ENCODE peak calls at places on chromosomes 7 and 10, in nine cellular contexts. U, A, I, P, O, X, H, N and M are unnamed samples.
A peak's percentile ranks its signal among the peaks of the same experiment; 100 is the strongest.

GRCh38 chr7:103628742-103629141 is 182.7 kb upstream of the SLC26A5 start:
- DNase-seq in A (no peak), P (no peak), X (no peak), O (no peak), U (no peak), I (no peak), H (no peak), N (no peak), M (no peak)

GRCh38 chr7:114934758-114935157 is 12.9 kb downstream of the MDFIC start:
- DNase-seq in U (no peak), A (no peak), H (no peak), N (peak; percentile 79), P (no peak), X (no peak), O (no peak), I (no peak), M (no peak)

GRCh38 chr10:128263891-128264688 is 137.9 kb upstream of the MKI67 start:
- DNase-seq in N (peak; percentile 38), I (peak; percentile 68), O (peak; percentile 82), H (peak; percentile 80), U (no peak), A (peak; percentile 53), X (peak; percentile 90), P (peak; percentile 26), M (peak; percentile 36)

GRCh38 chr10:73857446-73857845 is 16.9 kb downstream of the CAMK2G start:
- DNase-seq in O (no peak), P (no peak), N (no peak), X (no peak), I (no peak), H (no peak), A (no peak), U (no peak), M (no peak)

GRCh38 chr7:158272091-158272490 is 315.5 kb downstream of the PTPRN2 start:
- DNase-seq in I (no peak), H (no peak), U (no peak), O (no peak), X (no peak), A (no peak), N (no peak), P (no peak), M (peak; percentile 5)

GRCh38 chr7:41030673-41031072 is 672.2 kb downstream of the INHBA start:
- DNase-seq in U (no peak), O (no peak), A (peak; percentile 47), I (no peak), N (no peak), P (no peak), X (no peak), H (no peak), M (no peak)

GRCh38 chr7:47669178-47669878 is 87.4 kb upstream of the TNS3 start:
- DNase-seq in I (peak; percentile 63), O (peak; percentile 77), A (peak; percentile 93), U (peak; percentile 92), H (no peak), N (peak; percentile 96), P (peak; percentile 88), X (no peak), M (no peak)

GRCh38 chr7:95469187-95469586 is 16.6 kb upstream of the ASB4 start:
- DNase-seq in O (no peak), A (peak; percentile 21), I (no peak), N (no peak), X (no peak), U (no peak), P (no peak), H (no peak), M (no peak)

GRCh38 chr7:105532709-105533460 is 884 bp downstream of the RINT1 start:
- DNase-seq in P (no peak), H (no peak), I (no peak), X (no peak), U (no peak), A (no peak), O (no peak), N (no peak), M (no peak)

GRCh38 chr10:69868821-69869220 is 67.1 kb downstream of the COL13A1 start:
- DNase-seq in A (no peak), N (no peak), I (no peak), X (no peak), P (no peak), H (no peak), U (no peak), O (no peak), M (no peak)

GRCh38 chr10:14385591-14386201 is 55.0 kb upstream of the FRMD4A start:
- DNase-seq in P (no peak), N (peak; percentile 19), H (no peak), A (no peak), U (no peak), O (no peak), X (no peak), I (no peak), M (no peak)
- TF ChIP-seq CTCF in P (no peak), N (no peak), H (no peak), A (no peak), U (no peak), O (no peak), X (no peak), I (no peak), M (no peak)

DNA sequence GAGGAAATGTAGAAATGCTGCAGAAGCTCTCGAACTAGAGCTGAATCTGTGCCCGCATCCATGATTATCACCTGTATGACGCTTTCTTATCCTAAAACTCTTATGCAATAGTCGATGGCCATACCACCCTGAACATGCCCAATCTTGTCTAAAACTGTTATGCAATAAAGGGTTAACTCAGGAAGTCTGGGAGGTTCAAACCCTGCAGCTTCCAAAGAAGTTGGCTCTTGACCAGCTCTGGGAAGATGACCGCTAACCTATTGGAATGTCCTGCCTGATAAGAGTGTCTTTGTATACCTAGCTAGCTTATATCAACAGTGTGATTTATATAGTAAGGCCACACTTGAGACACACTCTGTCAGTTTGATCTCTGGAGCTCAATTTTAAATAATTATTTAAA is 3.4 kb upstream of the C10orf88 start:
- DNase-seq in O (no peak), P (no peak), X (no peak), A (peak; percentile 71), H (no peak), I (no peak), U (no peak), N (no peak), M (no peak)
- TF ChIP-seq CTCF in O (no peak), P (no peak), X (no peak), A (no peak), H (no peak), I (no peak), U (no peak), N (no peak), M (no peak)

GRCh38 chr10:125216309-125216708 is 55.9 kb upstream of the CTBP2 start:
- DNase-seq in X (no peak), I (no peak), O (no peak), A (no peak), H (no peak), N (no peak), P (no peak), U (no peak), M (no peak)

GRCh38 chr10:125218967-125219366 is 58.6 kb upstream of the CTBP2 start:
- DNase-seq in A (no peak), U (no peak), H (no peak), O (no peak), N (no peak), P (no peak), X (no peak), I (no peak), M (no peak)

GRCh38 chr10:125214283-125214570 is 53.9 kb upstream of the CTBP2 start:
- DNase-seq in N (no peak), H (no peak), P (no peak), O (no peak), I (no peak), U (no peak), A (no peak), X (no peak), M (no peak)

GRCh38 chr10:125216897-125217296 is 56.5 kb upstream of the CTBP2 start:
- DNase-seq in U (no peak), N (no peak), A (no peak), X (no peak), P (no peak), O (no peak), I (no peak), H (no peak), M (no peak)

GRCh38 chr10:125217986-125218675 is 57.8 kb upstream of the CTBP2 start:
- DNase-seq in P (no peak), I (no peak), X (peak; percentile 74), O (no peak), H (no peak), U (no peak), N (peak; percentile 68), A (peak; percentile 74), M (no peak)
- TF ChIP-seq CTCF in P (no peak), I (no peak), X (peak; percentile 66), O (no peak), H (no peak), U (peak; percentile 7), N (no peak), A (peak; percentile 5), M (no peak)

GRCh38 chr7:43799605-43800004 is 41.1 kb downstream of the BLVRA start:
- DNase-seq in O (no peak), N (no peak), X (no peak), H (no peak), I (no peak), U (no peak), P (no peak), A (peak; percentile 75), M (no peak)
- TF ChIP-seq CTCF in O (no peak), N (no peak), X (peak; percentile 26), H (no peak), I (no peak), U (no peak), P (no peak), A (peak; percentile 44), M (no peak)

GRCh38 chr10:95214793-95215192 is 20.8 kb downstream of the ACSM6 start:
- DNase-seq in X (no peak), A (peak; percentile 80), H (no peak), I (no peak), U (peak; percentile 56), P (no peak), O (no peak), N (peak; percentile 22), M (no peak)
- TF ChIP-seq CTCF in X (no peak), A (no peak), H (no peak), I (no peak), U (no peak), P (no peak), O (no peak), N (no peak), M (no peak)

DNA sequence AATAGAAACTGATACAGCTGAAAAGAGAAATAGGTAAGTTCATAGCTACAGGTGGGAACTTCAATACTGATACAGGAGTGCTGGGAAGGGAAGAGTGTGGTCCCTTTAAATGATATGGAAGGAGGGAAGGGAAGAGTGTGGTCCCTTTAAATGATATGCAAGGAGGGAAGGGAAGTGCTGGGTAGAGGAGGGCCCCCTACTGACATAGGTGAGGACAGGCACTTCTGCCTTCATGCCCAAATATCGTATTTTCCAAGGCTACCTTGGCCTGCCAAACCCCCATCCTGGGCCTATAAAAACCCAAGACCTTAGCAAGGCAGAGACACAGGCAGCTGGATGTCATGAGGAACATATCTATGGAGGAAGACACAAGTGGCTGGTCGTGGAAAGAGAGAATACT is 92.3 kb downstream of the MAGI2 start:
- DNase-seq in N (no peak), U (no peak), X (peak; percentile 61), H (no peak), O (no peak), A (peak; percentile 13), I (no peak), P (no peak), M (no peak)
- TF ChIP-seq CTCF in N (no peak), U (no peak), X (peak; percentile 74), H (no peak), O (no peak), A (peak; percentile 22), I (no peak), P (no peak), M (no peak)